ENCODE peak calls at places on chromosome 5, in seven cellular contexts. One of them, this sample, is unnamed.
A peak's percentile ranks its signal among the peaks of the same experiment; 100 is the strongest.

GRCh38 chr5:56066931-56067450 is 72.2 kb upstream of the IL6ST start:
- DNase-seq in aorta: no peak
- DNase-seq in ovary: no peak
- DNase-seq in NT2/D1: no peak
- DNase-seq in Panc1: no peak
- DNase-seq in OCI-LY7: no peak
- DNase-seq in CD8-positive, alpha-beta memory T cell: no peak
- DNase-seq in this sample: no peak

GRCh38 chr5:34915139-34915855 is at the start of the genes BRIX1 and RAD1:
- DNase-seq in aorta: peak; percentile 99
- DNase-seq in ovary: peak; percentile 93
- DNase-seq in NT2/D1: peak; percentile 91
- DNase-seq in Panc1: peak; percentile 96
- DNase-seq in OCI-LY7: peak; percentile 96
- DNase-seq in CD8-positive, alpha-beta memory T cell: peak; percentile 89
- DNase-seq in this sample: peak; percentile 92

GRCh38 chr5:16656561-16657191 is 39.9 kb upstream of the RETREG1 start:
- DNase-seq in aorta: no peak
- DNase-seq in ovary: no peak
- DNase-seq in NT2/D1: no peak
- DNase-seq in Panc1: no peak
- DNase-seq in OCI-LY7: no peak
- DNase-seq in CD8-positive, alpha-beta memory T cell: no peak
- DNase-seq in this sample: no peak

GRCh38 chr5:99019812-99020697 is 91.2 kb upstream of the CHD1 start:
- DNase-seq in aorta: no peak
- DNase-seq in ovary: no peak
- DNase-seq in NT2/D1: no peak
- DNase-seq in Panc1: peak; percentile 61
- DNase-seq in OCI-LY7: no peak
- DNase-seq in CD8-positive, alpha-beta memory T cell: no peak
- DNase-seq in this sample: no peak

GRCh38 chr5:175487514-175488222 is 9.3 kb downstream of the SFXN1 start:
- DNase-seq in aorta: no peak
- DNase-seq in ovary: no peak
- DNase-seq in NT2/D1: no peak
- DNase-seq in Panc1: no peak
- DNase-seq in OCI-LY7: no peak
- DNase-seq in CD8-positive, alpha-beta memory T cell: no peak
- DNase-seq in this sample: no peak

GRCh38 chr5:137215780-137216179 is 283.3 kb downstream of the SPOCK1 start:
- DNase-seq in aorta: no peak
- DNase-seq in ovary: no peak
- DNase-seq in NT2/D1: no peak
- DNase-seq in Panc1: no peak
- DNase-seq in OCI-LY7: no peak
- DNase-seq in CD8-positive, alpha-beta memory T cell: no peak
- DNase-seq in this sample: no peak

GRCh38 chr5:19986036-19986619 is 1.9 kb downstream of the CDH18 start:
- DNase-seq in aorta: no peak
- DNase-seq in ovary: no peak
- DNase-seq in NT2/D1: no peak
- DNase-seq in Panc1: no peak
- DNase-seq in OCI-LY7: no peak
- DNase-seq in CD8-positive, alpha-beta memory T cell: no peak
- DNase-seq in this sample: no peak

GRCh38 chr5:179819296-179820126 is 1.2 kb upstream of the SQSTM1 start:
- DNase-seq in aorta: peak; percentile 89
- DNase-seq in ovary: peak; percentile 81
- DNase-seq in NT2/D1: no peak
- DNase-seq in Panc1: no peak
- DNase-seq in OCI-LY7: peak; percentile 47
- DNase-seq in CD8-positive, alpha-beta memory T cell: peak; percentile 53
- DNase-seq in this sample: peak; percentile 34

GRCh38 chr5:74016373-74016772 is 390.4 kb downstream of the ARHGEF28 start:
- DNase-seq in aorta: no peak
- DNase-seq in ovary: no peak
- DNase-seq in NT2/D1: no peak
- DNase-seq in Panc1: no peak
- DNase-seq in OCI-LY7: peak; percentile 4
- DNase-seq in CD8-positive, alpha-beta memory T cell: no peak
- DNase-seq in this sample: no peak

GRCh38 chr5:68343421-68343826 is 127.9 kb downstream of the PIK3R1 start:
- DNase-seq in aorta: peak; percentile 69
- DNase-seq in ovary: peak; percentile 30
- DNase-seq in NT2/D1: no peak
- DNase-seq in Panc1: no peak
- DNase-seq in OCI-LY7: no peak
- DNase-seq in CD8-positive, alpha-beta memory T cell: no peak
- DNase-seq in this sample: no peak

GRCh38 chr5:144101616-144102015 is 68.8 kb downstream of the YIPF5 start:
- DNase-seq in aorta: no peak
- DNase-seq in ovary: no peak
- DNase-seq in NT2/D1: no peak
- DNase-seq in Panc1: no peak
- DNase-seq in OCI-LY7: no peak
- DNase-seq in CD8-positive, alpha-beta memory T cell: no peak
- DNase-seq in this sample: no peak

GRCh38 chr5:59583810-59584562 is 309.5 kb downstream of the PDE4D start:
- DNase-seq in aorta: no peak
- DNase-seq in ovary: no peak
- DNase-seq in NT2/D1: no peak
- DNase-seq in Panc1: no peak
- DNase-seq in OCI-LY7: no peak
- DNase-seq in CD8-positive, alpha-beta memory T cell: no peak
- DNase-seq in this sample: no peak

GRCh38 chr5:95600557-95600956 is 19.3 kb upstream of the GPR150 start:
- DNase-seq in aorta: no peak
- DNase-seq in ovary: no peak
- DNase-seq in NT2/D1: no peak
- DNase-seq in Panc1: no peak
- DNase-seq in OCI-LY7: no peak
- DNase-seq in CD8-positive, alpha-beta memory T cell: no peak
- DNase-seq in this sample: no peak

GRCh38 chr5:148794729-148795590 is 31.5 kb upstream of the ADRB2 start:
- DNase-seq in aorta: no peak
- DNase-seq in ovary: no peak
- DNase-seq in NT2/D1: no peak
- DNase-seq in Panc1: no peak
- DNase-seq in OCI-LY7: no peak
- DNase-seq in CD8-positive, alpha-beta memory T cell: no peak
- DNase-seq in this sample: no peak

GRCh38 chr5:131774652-131775367 is 22.0 kb downstream of the FNIP1 start:
- DNase-seq in aorta: no peak
- DNase-seq in ovary: no peak
- DNase-seq in NT2/D1: no peak
- DNase-seq in Panc1: no peak
- DNase-seq in OCI-LY7: no peak
- DNase-seq in CD8-positive, alpha-beta memory T cell: no peak
- DNase-seq in this sample: no peak

GRCh38 chr5:35135239-35135700 is 87.5 kb upstream of the AGXT2 start:
- DNase-seq in aorta: no peak
- DNase-seq in ovary: no peak
- DNase-seq in NT2/D1: no peak
- DNase-seq in Panc1: no peak
- DNase-seq in OCI-LY7: no peak
- DNase-seq in CD8-positive, alpha-beta memory T cell: no peak
- DNase-seq in this sample: no peak

GRCh38 chr5:93035194-93035593 is 545.8 kb downstream of the NR2F1-AS1 start:
- DNase-seq in aorta: no peak
- DNase-seq in ovary: no peak
- DNase-seq in NT2/D1: no peak
- DNase-seq in Panc1: no peak
- DNase-seq in OCI-LY7: no peak
- DNase-seq in CD8-positive, alpha-beta memory T cell: no peak
- DNase-seq in this sample: no peak

GRCh38 chr5:132056610-132057497 is 3.6 kb upstream of the IL3 start:
- DNase-seq in aorta: peak; percentile 53
- DNase-seq in ovary: no peak
- DNase-seq in NT2/D1: no peak
- DNase-seq in Panc1: no peak
- DNase-seq in OCI-LY7: no peak
- DNase-seq in CD8-positive, alpha-beta memory T cell: no peak
- DNase-seq in this sample: no peak

GRCh38 chr5:35990941-35991592 is at the start of gene UGT3A1:
- DNase-seq in aorta: no peak
- DNase-seq in ovary: no peak
- DNase-seq in NT2/D1: no peak
- DNase-seq in Panc1: no peak
- DNase-seq in OCI-LY7: no peak
- DNase-seq in CD8-positive, alpha-beta memory T cell: no peak
- DNase-seq in this sample: no peak

DNA sequence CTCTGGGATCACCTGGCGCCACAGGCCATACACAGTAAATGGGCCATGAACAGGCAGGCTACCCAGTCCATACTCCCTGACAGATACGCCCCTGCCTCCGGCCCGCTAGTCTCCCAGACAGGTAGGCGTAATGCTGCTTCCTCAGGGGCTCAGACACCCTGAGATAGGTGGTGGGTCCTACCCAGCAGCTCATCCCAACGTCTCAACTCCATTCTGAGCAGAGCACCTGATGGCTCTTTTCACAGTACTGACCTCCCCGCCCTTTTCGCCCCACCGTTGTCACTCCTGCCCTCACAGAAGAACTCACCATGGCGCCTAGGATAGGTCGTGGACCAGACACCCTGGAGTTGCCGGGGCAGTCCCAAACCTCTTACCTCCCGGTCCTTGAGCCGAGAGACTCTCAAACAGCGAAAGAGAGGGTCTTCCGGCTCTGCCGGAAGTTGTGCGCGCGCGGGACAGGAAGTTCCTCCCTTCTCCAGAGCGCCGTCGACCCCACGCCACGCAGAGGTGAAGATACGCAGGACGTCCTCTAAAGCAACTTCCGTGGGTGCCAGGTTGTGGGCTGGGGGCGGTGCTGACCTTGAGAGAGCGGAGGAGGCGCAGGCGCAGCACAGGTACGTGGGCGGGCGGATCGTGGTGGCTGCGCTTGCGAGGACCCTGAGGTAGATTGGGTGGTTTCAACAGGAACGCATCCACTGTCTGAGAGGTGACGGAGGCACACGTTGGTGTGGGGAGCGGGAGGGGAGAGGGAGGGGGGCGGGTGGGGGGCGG is at the start of gene TMEM161B:
- DNase-seq in aorta: peak; percentile 95
- DNase-seq in ovary: peak; percentile 84
- DNase-seq in NT2/D1: peak; percentile 35
- DNase-seq in Panc1: peak; percentile 53
- DNase-seq in OCI-LY7: peak; percentile 95
- DNase-seq in CD8-positive, alpha-beta memory T cell: peak; percentile 94
- DNase-seq in this sample: peak; percentile 97
- H3K4me1 ChIP-seq in aorta: peaks cover 4% of the 10 kb centered on the region
- H3K4me1 ChIP-seq in ovary: peaks cover 4% of the 10 kb centered on the region
- H3K4me1 ChIP-seq in NT2/D1: no peaks in the 10 kb centered on the region
- H3K4me1 ChIP-seq in Panc1: peaks cover 21% of the 10 kb centered on the region
- H3K4me1 ChIP-seq in OCI-LY7: peaks cover 37% of the 10 kb centered on the region
- H3K4me1 ChIP-seq in CD8-positive, alpha-beta memory T cell: peaks cover 34% of the 10 kb centered on the region
- H3K4me1 ChIP-seq in this sample: peaks cover 50% of the 10 kb centered on the region

DNA sequence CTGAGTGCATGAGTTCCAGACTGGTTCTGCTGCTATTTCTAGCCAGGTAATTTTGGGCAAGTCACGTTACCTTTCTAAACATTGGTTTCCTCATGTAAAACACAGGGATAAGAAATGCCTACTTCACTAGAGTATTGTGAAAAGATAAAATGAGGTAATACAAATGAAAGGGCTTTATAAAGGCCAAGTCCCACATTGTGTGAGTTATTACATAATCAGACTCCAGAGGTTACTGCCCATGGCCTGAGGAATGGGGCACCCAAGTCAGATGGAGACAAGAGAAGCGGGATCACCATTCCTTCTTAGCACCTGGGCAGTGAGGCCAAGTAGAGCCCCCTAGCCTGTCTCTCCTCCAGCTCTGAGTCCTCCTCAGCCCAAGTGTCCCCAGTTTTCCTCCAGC is 7.5 kb downstream of the HBEGF start:
- DNase-seq in aorta: no peak
- DNase-seq in ovary: no peak
- DNase-seq in NT2/D1: no peak
- DNase-seq in Panc1: no peak
- DNase-seq in OCI-LY7: no peak
- DNase-seq in CD8-positive, alpha-beta memory T cell: no peak
- DNase-seq in this sample: no peak
- H3K4me1 ChIP-seq in aorta: no peaks in the 10 kb centered on the region
- H3K4me1 ChIP-seq in ovary: peaks cover 3% of the 10 kb centered on the region
- H3K4me1 ChIP-seq in NT2/D1: no peaks in the 10 kb centered on the region
- H3K4me1 ChIP-seq in Panc1: no peaks in the 10 kb centered on the region
- H3K4me1 ChIP-seq in OCI-LY7: peaks cover 34% of the 10 kb centered on the region
- H3K4me1 ChIP-seq in CD8-positive, alpha-beta memory T cell: peaks cover 25% of the 10 kb centered on the region
- H3K4me1 ChIP-seq in this sample: peaks cover 26% of the 10 kb centered on the region

GRCh38 chr5:77640577-77641396 is 2.3 kb upstream of the OTP start:
- DNase-seq in aorta: no peak
- DNase-seq in ovary: no peak
- DNase-seq in NT2/D1: no peak
- DNase-seq in Panc1: no peak
- DNase-seq in OCI-LY7: no peak
- DNase-seq in CD8-positive, alpha-beta memory T cell: no peak
- DNase-seq in this sample: no peak

GRCh38 chr5:77641963-77642589 is 3.6 kb upstream of the OTP start:
- DNase-seq in aorta: no peak
- DNase-seq in ovary: no peak
- DNase-seq in NT2/D1: no peak
- DNase-seq in Panc1: no peak
- DNase-seq in OCI-LY7: no peak
- DNase-seq in CD8-positive, alpha-beta memory T cell: no peak
- DNase-seq in this sample: no peak

GRCh38 chr5:77639624-77640023 is 1.1 kb upstream of the OTP start:
- DNase-seq in aorta: no peak
- DNase-seq in ovary: no peak
- DNase-seq in NT2/D1: no peak
- DNase-seq in Panc1: no peak
- DNase-seq in OCI-LY7: no peak
- DNase-seq in CD8-positive, alpha-beta memory T cell: no peak
- DNase-seq in this sample: no peak

GRCh38 chr5:77642915-77643653 is 4.6 kb upstream of the OTP start:
- DNase-seq in aorta: no peak
- DNase-seq in ovary: no peak
- DNase-seq in NT2/D1: no peak
- DNase-seq in Panc1: no peak
- DNase-seq in OCI-LY7: no peak
- DNase-seq in CD8-positive, alpha-beta memory T cell: no peak
- DNase-seq in this sample: no peak

GRCh38 chr5:77641397-77641943 is 3.0 kb upstream of the OTP start:
- DNase-seq in aorta: no peak
- DNase-seq in ovary: no peak
- DNase-seq in NT2/D1: no peak
- DNase-seq in Panc1: no peak
- DNase-seq in OCI-LY7: no peak
- DNase-seq in CD8-positive, alpha-beta memory T cell: no peak
- DNase-seq in this sample: no peak
- H3K4me1 ChIP-seq in aorta: peaks cover 3% of the 10 kb centered on the region
- H3K4me1 ChIP-seq in ovary: peaks cover 3% of the 10 kb centered on the region
- H3K4me1 ChIP-seq in NT2/D1: peaks cover 11% of the 10 kb centered on the region
- H3K4me1 ChIP-seq in Panc1: no peaks in the 10 kb centered on the region
- H3K4me1 ChIP-seq in OCI-LY7: no peaks in the 10 kb centered on the region
- H3K4me1 ChIP-seq in CD8-positive, alpha-beta memory T cell: peaks cover 17% of the 10 kb centered on the region
- H3K4me1 ChIP-seq in this sample: peaks cover 15% of the 10 kb centered on the region

DNA sequence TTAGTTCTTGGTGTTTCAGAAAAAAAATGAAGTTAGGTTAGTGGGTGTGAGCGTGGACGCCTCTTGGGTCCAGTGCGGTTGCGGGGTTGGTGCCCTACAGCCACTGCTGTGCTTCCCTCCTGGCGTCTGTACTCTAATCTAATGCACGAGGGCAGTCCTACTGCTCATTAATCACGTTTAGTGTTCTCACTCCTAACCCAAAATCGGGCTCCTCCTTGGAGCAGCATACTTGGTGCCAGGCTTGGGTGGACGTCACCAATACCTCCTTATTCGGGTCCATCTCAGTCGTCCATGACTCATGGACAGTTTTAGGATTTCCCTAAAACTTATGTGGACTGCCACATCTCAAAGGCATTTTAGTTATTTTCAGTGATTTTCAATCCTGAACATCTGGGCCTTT is 41.6 kb downstream of the TRIO start:
- DNase-seq in aorta: no peak
- DNase-seq in ovary: no peak
- DNase-seq in NT2/D1: no peak
- DNase-seq in Panc1: no peak
- DNase-seq in OCI-LY7: no peak
- DNase-seq in CD8-positive, alpha-beta memory T cell: no peak
- DNase-seq in this sample: no peak
- H3K4me1 ChIP-seq in aorta: peaks cover 14% of the 10 kb centered on the region
- H3K4me1 ChIP-seq in ovary: peaks cover 30% of the 10 kb centered on the region
- H3K4me1 ChIP-seq in NT2/D1: no peaks in the 10 kb centered on the region
- H3K4me1 ChIP-seq in Panc1: peaks cover 100% of the 10 kb centered on the region
- H3K4me1 ChIP-seq in OCI-LY7: no peaks in the 10 kb centered on the region
- H3K4me1 ChIP-seq in CD8-positive, alpha-beta memory T cell: no peaks in the 10 kb centered on the region
- H3K4me1 ChIP-seq in this sample: no peaks in the 10 kb centered on the region